ENCODE peak calls at places on chromosomes 7 and 10, in ten cellular contexts. One of them, this sample, is unnamed.

GRCh38 chr10:48551796-48552591 is 52.9 kb downstream of the ARHGAP22 start:
- DNase-seq in stomach: no peak
- DNase-seq in adrenal gland: peak
- DNase-seq in sigmoid colon: no peak
- DNase-seq in ovary: no peak
- DNase-seq in CD8-positive, alpha-beta memory T cell: no peak
- DNase-seq in kidney: no peak
- DNase-seq in Panc1: peak
- DNase-seq in Peyer's patch: peak
- DNase-seq in neuronal stem cell: peak
- DNase-seq in this sample: no peak

GRCh38 chr7:13834328-13834761 is 155.1 kb downstream of the ETV1 start:
- DNase-seq in CD8-positive, alpha-beta memory T cell: no peak
- DNase-seq in ovary: no peak
- DNase-seq in Panc1: no peak
- DNase-seq in adrenal gland: no peak
- DNase-seq in neuronal stem cell: no peak
- DNase-seq in Peyer's patch: no peak
- DNase-seq in stomach: no peak
- DNase-seq in kidney: no peak
- DNase-seq in sigmoid colon: no peak
- DNase-seq in this sample: no peak

GRCh38 chr10:112679392-112679791 is 232.4 kb downstream of the VTI1A start:
- DNase-seq in sigmoid colon: no peak
- DNase-seq in Panc1: no peak
- DNase-seq in kidney: no peak
- DNase-seq in stomach: no peak
- DNase-seq in neuronal stem cell: no peak
- DNase-seq in adrenal gland: no peak
- DNase-seq in CD8-positive, alpha-beta memory T cell: no peak
- DNase-seq in Peyer's patch: no peak
- DNase-seq in ovary: no peak
- DNase-seq in this sample: no peak

GRCh38 chr7:78675511-78675910 is 778.0 kb downstream of the MAGI2 start:
- DNase-seq in CD8-positive, alpha-beta memory T cell: no peak
- DNase-seq in stomach: no peak
- DNase-seq in kidney: no peak
- DNase-seq in Peyer's patch: no peak
- DNase-seq in Panc1: no peak
- DNase-seq in ovary: no peak
- DNase-seq in neuronal stem cell: no peak
- DNase-seq in sigmoid colon: no peak
- DNase-seq in adrenal gland: no peak
- DNase-seq in this sample: no peak

GRCh38 chr7:28516390-28517145 is 104.2 kb downstream of the CREB5 start:
- DNase-seq in stomach: no peak
- DNase-seq in Panc1: no peak
- DNase-seq in CD8-positive, alpha-beta memory T cell: no peak
- DNase-seq in ovary: no peak
- DNase-seq in sigmoid colon: no peak
- DNase-seq in neuronal stem cell: no peak
- DNase-seq in kidney: no peak
- DNase-seq in adrenal gland: no peak
- DNase-seq in Peyer's patch: no peak
- DNase-seq in this sample: no peak

GRCh38 chr10:5618042-5618441 is 48.4 kb downstream of the ASB13 start:
- DNase-seq in adrenal gland: no peak
- DNase-seq in stomach: no peak
- DNase-seq in Panc1: no peak
- DNase-seq in kidney: peak
- DNase-seq in sigmoid colon: no peak
- DNase-seq in ovary: no peak
- DNase-seq in CD8-positive, alpha-beta memory T cell: no peak
- DNase-seq in Peyer's patch: no peak
- DNase-seq in neuronal stem cell: no peak
- DNase-seq in this sample: no peak

GRCh38 chr7:127848241-127848640 is 183.0 kb downstream of the LRRC4 start:
- DNase-seq in kidney: no peak
- DNase-seq in sigmoid colon: no peak
- DNase-seq in CD8-positive, alpha-beta memory T cell: no peak
- DNase-seq in Panc1: no peak
- DNase-seq in ovary: no peak
- DNase-seq in neuronal stem cell: no peak
- DNase-seq in stomach: no peak
- DNase-seq in adrenal gland: no peak
- DNase-seq in Peyer's patch: no peak
- DNase-seq in this sample: no peak

GRCh38 chr7:73879977-73880681 is 19.2 kb downstream of the TMEM270 start:
- DNase-seq in sigmoid colon: no peak
- DNase-seq in adrenal gland: peak
- DNase-seq in Peyer's patch: peak
- DNase-seq in stomach: peak
- DNase-seq in CD8-positive, alpha-beta memory T cell: no peak
- DNase-seq in neuronal stem cell: no peak
- DNase-seq in Panc1: no peak
- DNase-seq in ovary: no peak
- DNase-seq in kidney: peak
- DNase-seq in this sample: no peak

GRCh38 chr10:10786334-10787090 is 231.2 kb upstream of the CELF2 start:
- DNase-seq in adrenal gland: no peak
- DNase-seq in kidney: no peak
- DNase-seq in ovary: no peak
- DNase-seq in stomach: no peak
- DNase-seq in neuronal stem cell: no peak
- DNase-seq in CD8-positive, alpha-beta memory T cell: no peak
- DNase-seq in Peyer's patch: no peak
- DNase-seq in Panc1: no peak
- DNase-seq in sigmoid colon: no peak
- DNase-seq in this sample: no peak

GRCh38 chr10:10787586-10787985 is 230.1 kb upstream of the CELF2 start:
- DNase-seq in kidney: no peak
- DNase-seq in ovary: no peak
- DNase-seq in neuronal stem cell: no peak
- DNase-seq in CD8-positive, alpha-beta memory T cell: no peak
- DNase-seq in adrenal gland: no peak
- DNase-seq in Panc1: no peak
- DNase-seq in sigmoid colon: no peak
- DNase-seq in stomach: no peak
- DNase-seq in Peyer's patch: no peak
- DNase-seq in this sample: no peak

GRCh38 chr10:10788761-10789160 is 228.9 kb upstream of the CELF2 start:
- DNase-seq in Peyer's patch: no peak
- DNase-seq in sigmoid colon: no peak
- DNase-seq in neuronal stem cell: no peak
- DNase-seq in CD8-positive, alpha-beta memory T cell: no peak
- DNase-seq in ovary: no peak
- DNase-seq in kidney: no peak
- DNase-seq in Panc1: no peak
- DNase-seq in stomach: no peak
- DNase-seq in adrenal gland: no peak
- DNase-seq in this sample: no peak

GRCh38 chr10:10782603-10783002 is 235.1 kb upstream of the CELF2 start:
- DNase-seq in adrenal gland: no peak
- DNase-seq in sigmoid colon: no peak
- DNase-seq in Peyer's patch: no peak
- DNase-seq in Panc1: no peak
- DNase-seq in ovary: no peak
- DNase-seq in neuronal stem cell: no peak
- DNase-seq in kidney: no peak
- DNase-seq in CD8-positive, alpha-beta memory T cell: no peak
- DNase-seq in stomach: no peak
- DNase-seq in this sample: no peak

GRCh38 chr10:10785627-10786333 is 231.9 kb upstream of the CELF2 start:
- DNase-seq in stomach: no peak
- DNase-seq in kidney: no peak
- DNase-seq in Peyer's patch: no peak
- DNase-seq in adrenal gland: no peak
- DNase-seq in Panc1: no peak
- DNase-seq in sigmoid colon: no peak
- DNase-seq in ovary: no peak
- DNase-seq in CD8-positive, alpha-beta memory T cell: no peak
- DNase-seq in neuronal stem cell: no peak
- DNase-seq in this sample: no peak
- H3K27ac ChIP-seq in stomach: no peak
- H3K27ac ChIP-seq in kidney: no peak
- H3K27ac ChIP-seq in Peyer's patch: no peak
- H3K27ac ChIP-seq in adrenal gland: no peak
- H3K27ac ChIP-seq in Panc1: no peak
- H3K27ac ChIP-seq in sigmoid colon: no peak
- H3K27ac ChIP-seq in ovary: no peak
- H3K27ac ChIP-seq in CD8-positive, alpha-beta memory T cell: no peak
- H3K27ac ChIP-seq in neuronal stem cell: no peak
- H3K27ac ChIP-seq in this sample: peak

GRCh38 chr10:119408969-119409371 is 133.5 kb downstream of the RGS10 start:
- DNase-seq in sigmoid colon: no peak
- DNase-seq in CD8-positive, alpha-beta memory T cell: no peak
- DNase-seq in stomach: no peak
- DNase-seq in adrenal gland: no peak
- DNase-seq in neuronal stem cell: no peak
- DNase-seq in Peyer's patch: no peak
- DNase-seq in Panc1: no peak
- DNase-seq in kidney: peak
- DNase-seq in ovary: peak
- DNase-seq in this sample: no peak

GRCh38 chr10:119408072-119408471 is 134.4 kb downstream of the RGS10 start:
- DNase-seq in sigmoid colon: no peak
- DNase-seq in stomach: no peak
- DNase-seq in Panc1: no peak
- DNase-seq in neuronal stem cell: no peak
- DNase-seq in Peyer's patch: no peak
- DNase-seq in CD8-positive, alpha-beta memory T cell: no peak
- DNase-seq in kidney: no peak
- DNase-seq in adrenal gland: no peak
- DNase-seq in ovary: no peak
- DNase-seq in this sample: no peak

GRCh38 chr10:119406137-119406536 is 136.4 kb downstream of the RGS10 start:
- DNase-seq in ovary: no peak
- DNase-seq in neuronal stem cell: no peak
- DNase-seq in Peyer's patch: no peak
- DNase-seq in Panc1: no peak
- DNase-seq in CD8-positive, alpha-beta memory T cell: no peak
- DNase-seq in stomach: no peak
- DNase-seq in adrenal gland: no peak
- DNase-seq in kidney: no peak
- DNase-seq in sigmoid colon: no peak
- DNase-seq in this sample: no peak

GRCh38 chr10:119405505-119405807 is 137.1 kb downstream of the RGS10 start:
- DNase-seq in kidney: no peak
- DNase-seq in Peyer's patch: no peak
- DNase-seq in stomach: no peak
- DNase-seq in neuronal stem cell: no peak
- DNase-seq in CD8-positive, alpha-beta memory T cell: no peak
- DNase-seq in ovary: no peak
- DNase-seq in adrenal gland: no peak
- DNase-seq in sigmoid colon: no peak
- DNase-seq in Panc1: no peak
- DNase-seq in this sample: no peak

GRCh38 chr10:119406888-119407777 is 135.4 kb downstream of the RGS10 start:
- DNase-seq in adrenal gland: no peak
- DNase-seq in Panc1: no peak
- DNase-seq in stomach: no peak
- DNase-seq in kidney: no peak
- DNase-seq in ovary: no peak
- DNase-seq in sigmoid colon: no peak
- DNase-seq in Peyer's patch: no peak
- DNase-seq in neuronal stem cell: no peak
- DNase-seq in CD8-positive, alpha-beta memory T cell: no peak
- DNase-seq in this sample: no peak
- H3K27ac ChIP-seq in adrenal gland: peak
- H3K27ac ChIP-seq in Panc1: no peak
- H3K27ac ChIP-seq in stomach: peak
- H3K27ac ChIP-seq in kidney: no peak
- H3K27ac ChIP-seq in ovary: no peak
- H3K27ac ChIP-seq in sigmoid colon: peak
- H3K27ac ChIP-seq in Peyer's patch: peak
- H3K27ac ChIP-seq in neuronal stem cell: no peak
- H3K27ac ChIP-seq in CD8-positive, alpha-beta memory T cell: no peak
- H3K27ac ChIP-seq in this sample: peak

GRCh38 chr7:151798851-151799428 is 78.0 kb downstream of the PRKAG2 start:
- DNase-seq in stomach: no peak
- DNase-seq in Peyer's patch: no peak
- DNase-seq in Panc1: no peak
- DNase-seq in kidney: peak
- DNase-seq in neuronal stem cell: no peak
- DNase-seq in adrenal gland: no peak
- DNase-seq in ovary: no peak
- DNase-seq in CD8-positive, alpha-beta memory T cell: no peak
- DNase-seq in sigmoid colon: no peak
- DNase-seq in this sample: peak
- H3K27ac ChIP-seq in stomach: peak
- H3K27ac ChIP-seq in Peyer's patch: no peak
- H3K27ac ChIP-seq in Panc1: no peak
- H3K27ac ChIP-seq in kidney: no peak
- H3K27ac ChIP-seq in neuronal stem cell: no peak
- H3K27ac ChIP-seq in adrenal gland: no peak
- H3K27ac ChIP-seq in ovary: no peak
- H3K27ac ChIP-seq in CD8-positive, alpha-beta memory T cell: no peak
- H3K27ac ChIP-seq in sigmoid colon: no peak
- H3K27ac ChIP-seq in this sample: no peak

GRCh38 chr10:79245539-79246208 is 101.6 kb upstream of the PPIF start:
- DNase-seq in sigmoid colon: no peak
- DNase-seq in ovary: no peak
- DNase-seq in kidney: no peak
- DNase-seq in neuronal stem cell: no peak
- DNase-seq in adrenal gland: no peak
- DNase-seq in stomach: no peak
- DNase-seq in Peyer's patch: no peak
- DNase-seq in Panc1: no peak
- DNase-seq in CD8-positive, alpha-beta memory T cell: no peak
- DNase-seq in this sample: no peak

GRCh38 chr10:79243211-79244067 is 103.8 kb upstream of the PPIF start:
- DNase-seq in Panc1: no peak
- DNase-seq in neuronal stem cell: peak
- DNase-seq in kidney: peak
- DNase-seq in Peyer's patch: peak
- DNase-seq in stomach: peak
- DNase-seq in ovary: no peak
- DNase-seq in CD8-positive, alpha-beta memory T cell: peak
- DNase-seq in sigmoid colon: peak
- DNase-seq in adrenal gland: no peak
- DNase-seq in this sample: peak

GRCh38 chr10:79244841-79245504 is 102.3 kb upstream of the PPIF start:
- DNase-seq in sigmoid colon: no peak
- DNase-seq in stomach: no peak
- DNase-seq in kidney: no peak
- DNase-seq in ovary: no peak
- DNase-seq in Peyer's patch: peak
- DNase-seq in CD8-positive, alpha-beta memory T cell: no peak
- DNase-seq in neuronal stem cell: no peak
- DNase-seq in adrenal gland: no peak
- DNase-seq in Panc1: no peak
- DNase-seq in this sample: no peak

GRCh38 chr10:79242620-79243152 is 104.6 kb upstream of the PPIF start:
- DNase-seq in ovary: peak
- DNase-seq in CD8-positive, alpha-beta memory T cell: peak
- DNase-seq in Peyer's patch: peak
- DNase-seq in neuronal stem cell: peak
- DNase-seq in sigmoid colon: peak
- DNase-seq in stomach: peak
- DNase-seq in Panc1: no peak
- DNase-seq in adrenal gland: peak
- DNase-seq in kidney: peak
- DNase-seq in this sample: peak

DNA sequence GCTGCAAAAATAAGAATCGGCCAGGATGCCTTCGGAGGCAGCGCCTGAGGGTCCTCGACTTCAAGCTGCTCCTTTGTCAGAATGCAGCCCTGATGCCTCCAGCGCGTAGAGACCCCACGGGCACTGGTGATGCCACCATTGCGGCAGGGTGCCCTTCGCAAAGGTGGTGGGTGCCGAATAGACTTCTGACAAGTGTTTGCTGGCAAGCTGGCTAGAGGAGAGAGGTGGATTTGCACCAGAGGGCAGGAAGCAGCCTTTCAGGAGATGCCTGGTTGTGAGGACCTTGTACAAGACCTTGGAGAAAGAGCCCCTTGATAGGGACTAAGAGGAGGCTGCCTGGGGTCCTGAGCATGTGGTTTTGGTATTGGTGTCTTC is 103.2 kb upstream of the PPIF start:
- DNase-seq in ovary: no peak
- DNase-seq in adrenal gland: no peak
- DNase-seq in kidney: no peak
- DNase-seq in Panc1: no peak
- DNase-seq in stomach: no peak
- DNase-seq in CD8-positive, alpha-beta memory T cell: no peak
- DNase-seq in neuronal stem cell: no peak
- DNase-seq in Peyer's patch: no peak
- DNase-seq in sigmoid colon: no peak
- DNase-seq in this sample: no peak
- H3K27ac ChIP-seq in ovary: no peak
- H3K27ac ChIP-seq in adrenal gland: no peak
- H3K27ac ChIP-seq in kidney: no peak
- H3K27ac ChIP-seq in Panc1: no peak
- H3K27ac ChIP-seq in stomach: peak
- H3K27ac ChIP-seq in CD8-positive, alpha-beta memory T cell: peak
- H3K27ac ChIP-seq in neuronal stem cell: no peak
- H3K27ac ChIP-seq in Peyer's patch: peak
- H3K27ac ChIP-seq in sigmoid colon: peak
- H3K27ac ChIP-seq in this sample: peak

This sample was measured in lower lobe of right lung.